ENCODE peak calls at places on chromosomes 3 and 15, in five cellular contexts. I is mammary epithelial cell; F is neural progenitor cell; W is PC-3; E is CD4-positive, alpha-beta T cell. J is an unnamed sample.

GRCh38 chr3:139534992-139535879 is 4.3 kb downstream of the RBP1 start:
- DNase-seq in I (peak; percentile 50), F (peak; percentile 36), W (peak; percentile 16), E (no peak), J (no peak)

GRCh38 chr3:149397528-149397927 is 20.1 kb upstream of the TM4SF1 start:
- DNase-seq in I (no peak), F (no peak), W (no peak), E (no peak), J (no peak)

GRCh38 chr15:94584833-94585244 is 353.5 kb downstream of the MCTP2 start:
- DNase-seq in I (peak; percentile 33), F (no peak), W (no peak), E (peak; percentile 41), J (no peak)

GRCh38 chr15:29669823-29670222 is 152.4 kb downstream of the TJP1 start:
- DNase-seq in I (peak; percentile 29), F (no peak), W (peak; percentile 86), E (no peak), J (peak; percentile 66)

GRCh38 chr3:42961633-42962032 is 17.5 kb upstream of the GASK1A start:
- DNase-seq in I (peak; percentile 37), F (peak; percentile 76), W (peak; percentile 80), E (no peak), J (peak; percentile 20)

GRCh38 chr3:143750856-143751255 is 97.4 kb downstream of the SLC9A9 start:
- DNase-seq in I (no peak), F (no peak), W (no peak), E (no peak), J (no peak)

GRCh38 chr3:114649331-114649730 is 355.5 kb downstream of the TIGIT start:
- DNase-seq in I (peak; percentile 85), F (no peak), W (peak; percentile 56), E (no peak), J (peak; percentile 79)

GRCh38 chr3:41836360-41837134 is 125.4 kb downstream of the ULK4 start:
- DNase-seq in I (no peak), F (no peak), W (peak; percentile 72), E (no peak), J (no peak)

GRCh38 chr3:78858165-78858564 is 909.6 kb downstream of the ROBO1 start:
- DNase-seq in I (no peak), F (no peak), W (peak; percentile 29), E (no peak), J (no peak)

GRCh38 chr3:14507757-14508504 is 32.2 kb downstream of the GRIP2 start:
- DNase-seq in I (no peak), F (no peak), W (no peak), E (no peak), J (no peak)
- H3K27ac ChIP-seq in I (no peak overlapping the region), F (no peak overlapping the region), W (no peak overlapping the region), E (no peak overlapping the region), J (no peak overlapping the region)

DNA sequence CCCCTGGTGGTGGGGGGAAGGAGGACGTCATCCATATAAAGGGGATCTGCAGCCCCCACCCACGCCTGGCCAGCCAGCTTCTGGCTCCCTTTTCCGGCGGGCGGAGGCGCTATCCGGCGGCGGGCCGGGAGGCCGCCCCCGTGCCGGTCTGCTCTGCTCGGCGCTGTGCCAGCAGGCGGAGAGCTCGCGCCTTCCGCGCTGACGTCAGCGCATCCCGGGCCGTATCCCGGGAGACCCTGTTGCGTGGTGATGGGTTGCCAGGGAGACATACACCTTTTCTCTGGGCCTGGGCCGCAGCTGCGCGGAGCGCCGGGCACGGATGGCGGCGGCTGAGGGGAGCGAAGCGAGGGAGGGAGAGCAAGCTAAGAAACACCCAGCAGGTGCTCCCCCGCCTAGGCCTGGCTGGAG is 1.1 kb downstream of the FAM131A start:
- DNase-seq in I (no peak), F (peak; percentile 92), W (no peak), E (no peak), J (no peak)
- H3K27ac ChIP-seq in I (no peak overlapping the region), F (no peak overlapping the region), W (no peak overlapping the region), E (no peak overlapping the region), J (peak overlapping the region; percentile 94)

GRCh38 chr15:74400313-74400850 is 32.9 kb upstream of the CYP11A1 start:
- DNase-seq in I (no peak), F (no peak), W (no peak), E (no peak), J (no peak)
- H3K27ac ChIP-seq in I (peak overlapping the region; percentile 26), F (no peak overlapping the region), W (peak overlapping the region; percentile 100), E (no peak overlapping the region), J (no peak overlapping the region)

GRCh38 chr15:70702584-70702983 is 60.8 kb downstream of the UACA start:
- DNase-seq in I (no peak), F (no peak), W (no peak), E (no peak), J (no peak)

GRCh38 chr15:70699873-70700272 is 63.5 kb downstream of the UACA start:
- DNase-seq in I (no peak), F (no peak), W (no peak), E (no peak), J (no peak)

GRCh38 chr15:70701891-70702568 is 61.3 kb downstream of the UACA start:
- DNase-seq in I (peak; percentile 44), F (no peak), W (peak; percentile 88), E (no peak), J (peak; percentile 65)

GRCh38 chr15:70698412-70698811 is 64.9 kb downstream of the UACA start:
- DNase-seq in I (no peak), F (no peak), W (no peak), E (no peak), J (no peak)

DNA sequence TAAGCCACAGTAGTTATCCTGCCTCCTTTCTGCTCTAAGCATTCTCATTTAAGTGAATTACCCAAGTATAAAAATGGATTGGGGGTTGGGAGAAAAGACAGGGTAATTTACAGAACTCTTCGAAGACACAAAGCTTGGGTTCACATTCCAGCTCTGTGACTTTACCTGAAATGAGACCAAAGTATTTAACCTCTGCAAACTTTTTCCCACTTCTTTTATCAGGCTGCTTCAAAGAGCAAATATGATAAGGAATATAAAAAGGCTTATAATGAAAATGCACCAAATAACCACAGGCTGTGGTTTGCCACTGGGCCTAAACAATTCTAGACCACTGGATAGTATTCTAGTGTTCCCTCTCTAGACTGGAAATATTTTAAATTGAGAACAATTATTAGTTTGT is 64.4 kb downstream of the UACA start:
- DNase-seq in I (no peak), F (no peak), W (no peak), E (no peak), J (no peak)
- H3K27ac ChIP-seq in I (no peak overlapping the region), F (peak overlapping the region; percentile 33), W (no peak overlapping the region), E (no peak overlapping the region), J (no peak overlapping the region)

GRCh38 chr15:51069983-51070382 is 24.7 kb downstream of the TNFAIP8L3 start:
- DNase-seq in I (no peak), F (no peak), W (no peak), E (no peak), J (no peak)

GRCh38 chr15:51067510-51067909 is 27.2 kb downstream of the TNFAIP8L3 start:
- DNase-seq in I (no peak), F (no peak), W (no peak), E (no peak), J (no peak)

GRCh38 chr15:51062736-51063135 is 32.0 kb downstream of the TNFAIP8L3 start:
- DNase-seq in I (no peak), F (no peak), W (no peak), E (no peak), J (no peak)

GRCh38 chr15:51060058-51060598 is 34.6 kb downstream of the TNFAIP8L3 start:
- DNase-seq in I (no peak), F (no peak), W (peak; percentile 13), E (no peak), J (no peak)

GRCh38 chr15:51065781-51066180 is 28.9 kb downstream of the TNFAIP8L3 start:
- DNase-seq in I (no peak), F (no peak), W (no peak), E (no peak), J (no peak)
- H3K27ac ChIP-seq in I (no peak overlapping the region), F (no peak overlapping the region), W (no peak overlapping the region), E (no peak overlapping the region), J (no peak overlapping the region)

GRCh38 chr3:157438371-157438735 is 1.7 kb downstream of the PTX3 start:
- DNase-seq in I (no peak), F (peak; percentile 71), W (peak; percentile 21), E (no peak), J (no peak)
- H3K27ac ChIP-seq in I (no peak overlapping the region), F (peak overlapping the region; percentile 78), W (no peak overlapping the region), E (no peak overlapping the region), J (peak overlapping the region; percentile 87)

GRCh38 chr3:10247679-10248183 is 528 bp upstream of the TATDN2 start:
- DNase-seq in I (no peak), F (no peak), W (no peak), E (no peak), J (no peak)
- H3K27ac ChIP-seq in I (no peak overlapping the region), F (no peak overlapping the region), W (no peak overlapping the region), E (peak overlapping the region; percentile 83), J (peak overlapping the region; percentile 80)

DNA sequence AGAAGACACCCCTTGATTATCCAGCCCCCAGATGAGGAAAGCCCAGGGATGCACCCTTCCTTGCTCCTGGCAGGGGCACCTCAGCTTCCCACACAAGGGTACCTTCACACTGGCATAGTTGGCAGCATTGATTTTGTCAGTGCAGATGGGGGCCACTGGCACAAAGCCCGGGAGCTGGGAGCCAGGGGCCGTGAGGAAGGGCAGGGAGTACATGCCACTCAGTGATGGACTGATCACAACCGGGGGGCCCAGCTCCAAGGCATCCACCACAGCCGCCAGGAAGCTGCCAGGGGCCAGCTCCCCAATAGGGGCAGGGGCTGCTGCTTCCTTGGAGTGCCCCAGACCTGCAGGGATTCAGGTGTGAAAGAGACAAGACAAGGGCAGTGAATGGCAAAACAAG is 2.6 kb upstream of the PCBP4 start:
- DNase-seq in I (no peak), F (no peak), W (no peak), E (no peak), J (no peak)
- H3K27ac ChIP-seq in I (no peak overlapping the region), F (no peak overlapping the region), W (no peak overlapping the region), E (no peak overlapping the region), J (peak overlapping the region; percentile 89)

DNA sequence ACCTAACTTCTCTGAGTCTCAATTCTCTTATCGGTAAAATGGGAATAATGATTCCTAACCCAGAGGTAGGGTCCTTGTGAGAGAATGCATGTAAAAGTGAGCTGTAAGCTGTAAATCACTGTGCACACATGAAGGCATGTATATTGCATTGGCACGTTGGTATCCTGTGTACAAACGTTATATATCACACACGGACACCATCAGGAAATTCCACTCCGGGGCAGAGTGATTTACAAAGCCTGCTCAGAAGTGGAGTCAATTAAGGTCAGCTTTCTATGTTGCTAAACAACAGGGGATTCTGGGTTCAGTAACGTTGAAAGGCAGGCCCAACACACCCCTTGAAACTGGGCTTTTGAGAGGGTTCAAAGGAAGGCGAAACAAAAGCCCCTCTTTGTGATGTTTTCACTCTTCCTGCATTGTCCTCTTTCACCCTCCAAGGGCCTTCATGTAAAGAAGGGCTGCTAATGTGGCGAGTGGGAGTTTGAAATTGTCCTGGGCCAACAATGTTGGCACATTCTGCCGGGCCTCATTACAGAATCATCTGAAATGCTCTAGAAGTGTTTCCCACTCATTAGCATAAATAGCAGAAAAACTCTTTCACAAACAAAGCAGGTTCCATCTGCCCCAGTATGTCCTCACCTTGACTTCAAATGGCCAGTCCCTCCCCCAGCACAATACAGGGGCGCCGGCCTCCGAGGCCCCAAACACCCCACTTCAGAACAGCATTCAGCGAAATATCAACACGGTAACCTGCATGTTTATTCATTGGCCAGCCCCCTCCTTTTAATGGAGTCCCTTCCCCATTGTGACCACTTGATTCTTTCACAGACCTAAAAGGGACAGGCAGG is 76.3 kb downstream of the HES1 start:
- DNase-seq in I (no peak), F (peak; percentile 91), W (no peak), E (no peak), J (no peak)
- H3K27ac ChIP-seq in I (no peak overlapping the region), F (peak overlapping the region; percentile 90), W (no peak overlapping the region), E (no peak overlapping the region), J (no peak overlapping the region)

GRCh38 chr15:33084661-33085060 is 109.9 kb downstream of the FMN1 start:
- DNase-seq in I (no peak), F (no peak), W (no peak), E (no peak), J (no peak)
- H3K27ac ChIP-seq in I (no peak overlapping the region), F (no peak overlapping the region), W (no peak overlapping the region), E (no peak overlapping the region), J (no peak overlapping the region)

J was measured in RWPE1.